ENCODE peak calls at places on chromosomes 16 and 17, in seven cellular contexts. One of them, this sample, is unnamed.

GRCh38 chr17:56009795-56010715 is 143.2 kb upstream of the ANKFN1 start:
- DNase-seq in lower lobe of right lung: no peak
- DNase-seq in CD8-positive, alpha-beta T cell: no peak
- DNase-seq in fibroblast of the aortic adventitia: no peak
- DNase-seq in AG04449: no peak
- DNase-seq in mucosa of descending colon: no peak
- DNase-seq in epithelial cell of proximal tubule: no peak
- DNase-seq in this sample: no peak

GRCh38 chr17:9200699-9201359 is 179.5 kb downstream of the NTN1 start:
- DNase-seq in mucosa of descending colon: no peak
- DNase-seq in CD8-positive, alpha-beta T cell: no peak
- DNase-seq in lower lobe of right lung: no peak
- DNase-seq in fibroblast of the aortic adventitia: no peak
- DNase-seq in epithelial cell of proximal tubule: no peak
- DNase-seq in AG04449: no peak
- DNase-seq in this sample: no peak

GRCh38 chr17:6352016-6352415 is 82.9 kb downstream of the AIPL1 start:
- DNase-seq in epithelial cell of proximal tubule: no peak
- DNase-seq in AG04449: no peak
- DNase-seq in CD8-positive, alpha-beta T cell: no peak
- DNase-seq in mucosa of descending colon: no peak
- DNase-seq in lower lobe of right lung: no peak
- DNase-seq in fibroblast of the aortic adventitia: no peak
- DNase-seq in this sample: no peak

GRCh38 chr17:30805944-30806456 is 18.5 kb downstream of the CRLF3 start:
- DNase-seq in epithelial cell of proximal tubule: no peak
- DNase-seq in mucosa of descending colon: no peak
- DNase-seq in lower lobe of right lung: no peak
- DNase-seq in AG04449: no peak
- DNase-seq in fibroblast of the aortic adventitia: no peak
- DNase-seq in CD8-positive, alpha-beta T cell: no peak
- DNase-seq in this sample: no peak

GRCh38 chr17:65536573-65537342 is 24.7 kb downstream of the AXIN2 start:
- DNase-seq in lower lobe of right lung: no peak
- DNase-seq in AG04449: no peak
- DNase-seq in fibroblast of the aortic adventitia: peak
- DNase-seq in mucosa of descending colon: no peak
- DNase-seq in CD8-positive, alpha-beta T cell: no peak
- DNase-seq in epithelial cell of proximal tubule: no peak
- DNase-seq in this sample: peak

GRCh38 chr16:51666821-51667220 is 515.8 kb upstream of the SALL1 start:
- DNase-seq in AG04449: no peak
- DNase-seq in lower lobe of right lung: no peak
- DNase-seq in CD8-positive, alpha-beta T cell: no peak
- DNase-seq in fibroblast of the aortic adventitia: no peak
- DNase-seq in mucosa of descending colon: no peak
- DNase-seq in epithelial cell of proximal tubule: no peak
- DNase-seq in this sample: peak

GRCh38 chr17:8080799-8081219 is 6.7 kb downstream of the ALOX12B start:
- DNase-seq in fibroblast of the aortic adventitia: no peak
- DNase-seq in AG04449: no peak
- DNase-seq in mucosa of descending colon: no peak
- DNase-seq in epithelial cell of proximal tubule: no peak
- DNase-seq in CD8-positive, alpha-beta T cell: no peak
- DNase-seq in lower lobe of right lung: peak
- DNase-seq in this sample: no peak

GRCh38 chr17:1142503-1143095 is 37.2 kb downstream of the ABR start:
- DNase-seq in AG04449: no peak
- DNase-seq in CD8-positive, alpha-beta T cell: no peak
- DNase-seq in mucosa of descending colon: no peak
- DNase-seq in fibroblast of the aortic adventitia: peak
- DNase-seq in lower lobe of right lung: no peak
- DNase-seq in epithelial cell of proximal tubule: no peak
- DNase-seq in this sample: no peak

GRCh38 chr17:75902406-75902805 is 2.3 kb downstream of the MRPL38 start:
- DNase-seq in AG04449: no peak
- DNase-seq in mucosa of descending colon: no peak
- DNase-seq in fibroblast of the aortic adventitia: no peak
- DNase-seq in CD8-positive, alpha-beta T cell: no peak
- DNase-seq in epithelial cell of proximal tubule: peak
- DNase-seq in lower lobe of right lung: no peak
- DNase-seq in this sample: no peak

GRCh38 chr17:71423871-71424546 is 696.8 kb upstream of the SOX9 start:
- DNase-seq in lower lobe of right lung: no peak
- DNase-seq in CD8-positive, alpha-beta T cell: no peak
- DNase-seq in mucosa of descending colon: no peak
- DNase-seq in AG04449: no peak
- DNase-seq in epithelial cell of proximal tubule: no peak
- DNase-seq in fibroblast of the aortic adventitia: no peak
- DNase-seq in this sample: no peak

GRCh38 chr16:56346131-56346890 is 79.0 kb downstream of the AMFR start:
- DNase-seq in epithelial cell of proximal tubule: no peak
- DNase-seq in mucosa of descending colon: peak
- DNase-seq in fibroblast of the aortic adventitia: no peak
- DNase-seq in lower lobe of right lung: peak
- DNase-seq in AG04449: no peak
- DNase-seq in CD8-positive, alpha-beta T cell: no peak
- DNase-seq in this sample: no peak

GRCh38 chr17:43832976-43833829 is at the start of gene MPP3:
- DNase-seq in lower lobe of right lung: peak
- DNase-seq in mucosa of descending colon: peak
- DNase-seq in epithelial cell of proximal tubule: no peak
- DNase-seq in fibroblast of the aortic adventitia: peak
- DNase-seq in CD8-positive, alpha-beta T cell: peak
- DNase-seq in AG04449: no peak
- DNase-seq in this sample: peak

GRCh38 chr17:36650096-36650764 is 48.8 kb downstream of the MRM1 start:
- DNase-seq in fibroblast of the aortic adventitia: no peak
- DNase-seq in epithelial cell of proximal tubule: no peak
- DNase-seq in AG04449: no peak
- DNase-seq in mucosa of descending colon: no peak
- DNase-seq in CD8-positive, alpha-beta T cell: no peak
- DNase-seq in lower lobe of right lung: no peak
- DNase-seq in this sample: no peak

GRCh38 chr16:85402910-85403692 is 210.0 kb upstream of the GSE1 start:
- DNase-seq in epithelial cell of proximal tubule: no peak
- DNase-seq in fibroblast of the aortic adventitia: peak
- DNase-seq in CD8-positive, alpha-beta T cell: no peak
- DNase-seq in mucosa of descending colon: peak
- DNase-seq in AG04449: no peak
- DNase-seq in lower lobe of right lung: peak
- DNase-seq in this sample: peak

GRCh38 chr16:9012848-9013507 is 49.3 kb upstream of the USP7 start:
- DNase-seq in fibroblast of the aortic adventitia: no peak
- DNase-seq in lower lobe of right lung: no peak
- DNase-seq in epithelial cell of proximal tubule: no peak
- DNase-seq in CD8-positive, alpha-beta T cell: no peak
- DNase-seq in mucosa of descending colon: no peak
- DNase-seq in AG04449: no peak
- DNase-seq in this sample: peak

GRCh38 chr16:47939690-47940089 is 216.1 kb downstream of the ABCC12 start:
- DNase-seq in AG04449: no peak
- DNase-seq in lower lobe of right lung: no peak
- DNase-seq in fibroblast of the aortic adventitia: no peak
- DNase-seq in epithelial cell of proximal tubule: no peak
- DNase-seq in mucosa of descending colon: no peak
- DNase-seq in CD8-positive, alpha-beta T cell: no peak
- DNase-seq in this sample: no peak

GRCh38 chr17:82648761-82649474 is 674 bp upstream of the WDR45B start:
- DNase-seq in CD8-positive, alpha-beta T cell: no peak
- DNase-seq in AG04449: no peak
- DNase-seq in mucosa of descending colon: peak
- DNase-seq in epithelial cell of proximal tubule: no peak
- DNase-seq in lower lobe of right lung: peak
- DNase-seq in fibroblast of the aortic adventitia: no peak
- DNase-seq in this sample: no peak

GRCh38 chr17:36542755-36543154 is 2.0 kb upstream of the GGNBP2 start:
- DNase-seq in CD8-positive, alpha-beta T cell: no peak
- DNase-seq in mucosa of descending colon: no peak
- DNase-seq in lower lobe of right lung: no peak
- DNase-seq in AG04449: no peak
- DNase-seq in epithelial cell of proximal tubule: no peak
- DNase-seq in fibroblast of the aortic adventitia: no peak
- DNase-seq in this sample: no peak

GRCh38 chr17:7997186-7997585 is 5.2 kb upstream of the GUCY2D start:
- DNase-seq in CD8-positive, alpha-beta T cell: no peak
- DNase-seq in fibroblast of the aortic adventitia: peak
- DNase-seq in epithelial cell of proximal tubule: no peak
- DNase-seq in AG04449: no peak
- DNase-seq in mucosa of descending colon: no peak
- DNase-seq in lower lobe of right lung: no peak
- DNase-seq in this sample: peak

GRCh38 chr17:47676510-47676909 is 17.5 kb upstream of the TBKBP1 start:
- DNase-seq in CD8-positive, alpha-beta T cell: no peak
- DNase-seq in lower lobe of right lung: no peak
- DNase-seq in fibroblast of the aortic adventitia: no peak
- DNase-seq in AG04449: no peak
- DNase-seq in epithelial cell of proximal tubule: no peak
- DNase-seq in mucosa of descending colon: no peak
- DNase-seq in this sample: no peak

GRCh38 chr16:3776316-3776715 is 59.0 kb upstream of the TRAP1 start:
- DNase-seq in CD8-positive, alpha-beta T cell: no peak
- DNase-seq in AG04449: no peak
- DNase-seq in lower lobe of right lung: peak
- DNase-seq in fibroblast of the aortic adventitia: no peak
- DNase-seq in epithelial cell of proximal tubule: no peak
- DNase-seq in mucosa of descending colon: no peak
- DNase-seq in this sample: no peak

GRCh38 chr16:84677849-84678248 is 22.0 kb upstream of the USP10 start:
- DNase-seq in CD8-positive, alpha-beta T cell: no peak
- DNase-seq in AG04449: no peak
- DNase-seq in fibroblast of the aortic adventitia: no peak
- DNase-seq in lower lobe of right lung: no peak
- DNase-seq in epithelial cell of proximal tubule: no peak
- DNase-seq in mucosa of descending colon: no peak
- DNase-seq in this sample: no peak

GRCh38 chr17:34565715-34566114 is 13.7 kb upstream of the TMEM132E start:
- DNase-seq in mucosa of descending colon: no peak
- DNase-seq in AG04449: no peak
- DNase-seq in epithelial cell of proximal tubule: no peak
- DNase-seq in fibroblast of the aortic adventitia: no peak
- DNase-seq in CD8-positive, alpha-beta T cell: no peak
- DNase-seq in lower lobe of right lung: no peak
- DNase-seq in this sample: no peak

GRCh38 chr17:34561328-34561727 is 18.1 kb upstream of the TMEM132E start:
- DNase-seq in fibroblast of the aortic adventitia: no peak
- DNase-seq in lower lobe of right lung: no peak
- DNase-seq in CD8-positive, alpha-beta T cell: no peak
- DNase-seq in AG04449: no peak
- DNase-seq in epithelial cell of proximal tubule: no peak
- DNase-seq in mucosa of descending colon: no peak
- DNase-seq in this sample: no peak

GRCh38 chr17:34566201-34566600 is 13.2 kb upstream of the TMEM132E start:
- DNase-seq in AG04449: no peak
- DNase-seq in mucosa of descending colon: no peak
- DNase-seq in fibroblast of the aortic adventitia: no peak
- DNase-seq in lower lobe of right lung: no peak
- DNase-seq in CD8-positive, alpha-beta T cell: no peak
- DNase-seq in epithelial cell of proximal tubule: no peak
- DNase-seq in this sample: no peak

GRCh38 chr17:34566873-34567272 is 12.5 kb upstream of the TMEM132E start:
- DNase-seq in mucosa of descending colon: no peak
- DNase-seq in CD8-positive, alpha-beta T cell: no peak
- DNase-seq in epithelial cell of proximal tubule: no peak
- DNase-seq in lower lobe of right lung: no peak
- DNase-seq in fibroblast of the aortic adventitia: no peak
- DNase-seq in AG04449: no peak
- DNase-seq in this sample: no peak

GRCh38 chr17:34562387-34562786 is 17.0 kb upstream of the TMEM132E start:
- DNase-seq in lower lobe of right lung: no peak
- DNase-seq in AG04449: no peak
- DNase-seq in CD8-positive, alpha-beta T cell: no peak
- DNase-seq in mucosa of descending colon: no peak
- DNase-seq in fibroblast of the aortic adventitia: no peak
- DNase-seq in epithelial cell of proximal tubule: no peak
- DNase-seq in this sample: no peak
- TF ChIP-seq CTCF in lower lobe of right lung: no peak
- TF ChIP-seq CTCF in AG04449: peak
- TF ChIP-seq CTCF in CD8-positive, alpha-beta T cell: peak
- TF ChIP-seq CTCF in mucosa of descending colon: no peak
- TF ChIP-seq CTCF in fibroblast of the aortic adventitia: peak
- TF ChIP-seq CTCF in epithelial cell of proximal tubule: peak
- TF ChIP-seq CTCF in this sample: peak

GRCh38 chr16:13919683-13920509 is at the start of gene ERCC4:
- DNase-seq in CD8-positive, alpha-beta T cell: peak
- DNase-seq in epithelial cell of proximal tubule: peak
- DNase-seq in AG04449: peak
- DNase-seq in mucosa of descending colon: peak
- DNase-seq in lower lobe of right lung: peak
- DNase-seq in fibroblast of the aortic adventitia: peak
- DNase-seq in this sample: peak
- TF ChIP-seq CTCF in CD8-positive, alpha-beta T cell: peak
- TF ChIP-seq CTCF in epithelial cell of proximal tubule: peak
- TF ChIP-seq CTCF in AG04449: peak
- TF ChIP-seq CTCF in mucosa of descending colon: peak
- TF ChIP-seq CTCF in lower lobe of right lung: peak
- TF ChIP-seq CTCF in fibroblast of the aortic adventitia: peak
- TF ChIP-seq CTCF in this sample: peak

GRCh38 chr17:58136669-58137279 is 11.4 kb upstream of the OR4D1 start:
- DNase-seq in lower lobe of right lung: no peak
- DNase-seq in CD8-positive, alpha-beta T cell: no peak
- DNase-seq in AG04449: no peak
- DNase-seq in fibroblast of the aortic adventitia: no peak
- DNase-seq in epithelial cell of proximal tubule: no peak
- DNase-seq in mucosa of descending colon: no peak
- DNase-seq in this sample: no peak
- TF ChIP-seq CTCF in lower lobe of right lung: peak
- TF ChIP-seq CTCF in CD8-positive, alpha-beta T cell: no peak
- TF ChIP-seq CTCF in AG04449: peak
- TF ChIP-seq CTCF in fibroblast of the aortic adventitia: peak
- TF ChIP-seq CTCF in epithelial cell of proximal tubule: peak
- TF ChIP-seq CTCF in mucosa of descending colon: no peak
- TF ChIP-seq CTCF in this sample: peak

DNA sequence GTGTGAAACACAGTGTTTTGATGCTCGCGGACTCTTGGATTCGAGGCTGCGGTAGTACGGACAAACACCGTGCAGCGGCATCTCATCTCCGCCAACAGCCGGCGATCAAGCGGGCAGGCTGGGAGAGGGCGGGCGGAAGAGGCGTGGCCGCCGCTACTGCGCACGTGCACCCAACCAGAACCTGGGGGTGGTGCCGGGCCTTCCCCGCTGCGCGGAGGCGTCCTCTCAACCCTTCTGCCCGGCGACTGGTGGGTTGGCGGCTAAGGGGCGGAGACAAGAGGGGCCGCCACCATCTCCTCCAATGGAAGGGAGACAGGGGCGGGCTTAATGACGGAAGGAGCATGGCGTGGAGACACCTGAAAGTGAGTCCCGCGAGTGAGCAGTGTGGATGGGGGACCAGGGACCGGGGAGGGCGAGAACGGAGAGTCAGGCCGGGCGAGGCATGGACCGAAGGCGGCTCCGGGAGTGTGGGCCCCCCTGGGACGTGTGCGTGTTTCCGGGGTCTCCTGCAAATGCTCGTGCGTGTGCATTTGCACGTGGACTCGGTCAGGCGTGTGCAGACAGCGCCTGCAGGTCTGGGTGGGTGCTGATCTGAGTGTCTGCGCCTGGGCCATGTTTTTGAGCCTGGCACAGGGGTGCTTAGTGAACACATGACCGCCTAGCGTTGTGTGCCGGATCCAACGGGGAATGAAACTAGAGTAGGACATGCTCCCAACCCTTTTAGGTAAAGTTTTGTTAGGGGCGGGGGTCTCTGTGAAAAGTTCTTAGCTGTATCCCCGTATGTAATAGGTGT is at the start of gene DHODH:
- DNase-seq in epithelial cell of proximal tubule: peak
- DNase-seq in CD8-positive, alpha-beta T cell: peak
- DNase-seq in lower lobe of right lung: peak
- DNase-seq in AG04449: peak
- DNase-seq in fibroblast of the aortic adventitia: peak
- DNase-seq in mucosa of descending colon: peak
- DNase-seq in this sample: peak
- TF ChIP-seq CTCF in epithelial cell of proximal tubule: no peak
- TF ChIP-seq CTCF in CD8-positive, alpha-beta T cell: no peak
- TF ChIP-seq CTCF in lower lobe of right lung: peak
- TF ChIP-seq CTCF in AG04449: no peak
- TF ChIP-seq CTCF in fibroblast of the aortic adventitia: no peak
- TF ChIP-seq CTCF in mucosa of descending colon: no peak
- TF ChIP-seq CTCF in this sample: no peak